ENCODE peak calls at places on chromosomes 3 and 15, in nine cellular contexts. Z is sigmoid colon; J is right atrium auricular region; C is effector memory CD4-positive, alpha-beta T cell; X is HepG2; K is CD8-positive, alpha-beta memory T cell; M is transverse colon; O is A549; Q is heart left ventricle. H is an unnamed sample.
A peak's percentile ranks its signal among the peaks of the same experiment; 100 is the strongest.

GRCh38 chr15:66459818-66460615 is 37.5 kb downstream of the SNAPC5 start:
- DNase-seq in Z (no peak), J (no peak), C (no peak), X (no peak), K (no peak), M (no peak), O (no peak), Q (no peak), H (no peak)

GRCh38 chr3:81764665-81765064 is 3.2 kb upstream of the GBE1 start:
- DNase-seq in Z (no peak), J (no peak), C (no peak), X (no peak), K (no peak), M (no peak), O (no peak), Q (peak; percentile 26), H (no peak)

GRCh38 chr15:59279023-59279422 is 72.4 kb downstream of the LDHAL6B start:
- DNase-seq in Z (no peak), J (no peak), C (no peak), X (peak; percentile 30), K (no peak), M (no peak), O (no peak), Q (no peak), H (no peak)

GRCh38 chr3:44114142-44114541 is 127.5 kb upstream of the TOPAZ1 start:
- DNase-seq in Z (no peak), J (no peak), C (peak; percentile 2), X (peak; percentile 13), K (peak; percentile 7), M (peak; percentile 65), O (no peak), Q (peak; percentile 41), H (peak; percentile 31)

GRCh38 chr3:34256021-34256420 is 457.6 kb downstream of the PDCD6IP start:
- DNase-seq in Z (no peak), J (no peak), C (no peak), X (no peak), K (no peak), M (no peak), O (no peak), Q (no peak), H (no peak)

GRCh38 chr3:60720696-60721228 is 530.5 kb downstream of the FHIT start:
- DNase-seq in Z (no peak), J (no peak), C (no peak), X (no peak), K (no peak), M (no peak), O (no peak), Q (no peak), H (no peak)

GRCh38 chr3:129650256-129650872 is 43.9 kb upstream of the PLXND1 start:
- DNase-seq in Z (peak; percentile 86), J (peak; percentile 86), C (peak; percentile 25), X (peak; percentile 48), K (peak; percentile 21), M (peak; percentile 69), O (peak; percentile 18), Q (peak; percentile 65), H (peak; percentile 63)

GRCh38 chr15:38440353-38441129 is 13.4 kb upstream of the FAM98B start:
- DNase-seq in Z (no peak), J (no peak), C (peak; percentile 35), X (peak; percentile 75), K (peak; percentile 58), M (peak; percentile 33), O (peak; percentile 6), Q (peak; percentile 28), H (peak; percentile 64)

GRCh38 chr15:53401503-53401902 is 358.0 kb downstream of the WDR72 start:
- DNase-seq in Z (no peak), J (no peak), C (no peak), X (no peak), K (no peak), M (no peak), O (no peak), Q (no peak), H (peak; percentile 2)

GRCh38 chr3:29463306-29463705 is 182.4 kb downstream of the RBMS3 start:
- DNase-seq in Z (no peak), J (no peak), C (no peak), X (no peak), K (no peak), M (no peak), O (no peak), Q (no peak), H (no peak)

GRCh38 chr3:130582457-130583155 is 65.6 kb downstream of the COL6A6 start:
- DNase-seq in Z (no peak), J (no peak), C (no peak), X (no peak), K (no peak), M (no peak), O (no peak), Q (no peak), H (no peak)

GRCh38 chr15:37517506-37517905 is 416.9 kb upstream of the TMCO5A start:
- DNase-seq in Z (no peak), J (no peak), C (no peak), X (no peak), K (no peak), M (no peak), O (no peak), Q (no peak), H (no peak)

GRCh38 chr3:150931710-150932109 is 26.5 kb upstream of the MINDY4B start:
- DNase-seq in Z (no peak), J (no peak), C (no peak), X (no peak), K (no peak), M (no peak), O (no peak), Q (no peak), H (no peak)

DNA sequence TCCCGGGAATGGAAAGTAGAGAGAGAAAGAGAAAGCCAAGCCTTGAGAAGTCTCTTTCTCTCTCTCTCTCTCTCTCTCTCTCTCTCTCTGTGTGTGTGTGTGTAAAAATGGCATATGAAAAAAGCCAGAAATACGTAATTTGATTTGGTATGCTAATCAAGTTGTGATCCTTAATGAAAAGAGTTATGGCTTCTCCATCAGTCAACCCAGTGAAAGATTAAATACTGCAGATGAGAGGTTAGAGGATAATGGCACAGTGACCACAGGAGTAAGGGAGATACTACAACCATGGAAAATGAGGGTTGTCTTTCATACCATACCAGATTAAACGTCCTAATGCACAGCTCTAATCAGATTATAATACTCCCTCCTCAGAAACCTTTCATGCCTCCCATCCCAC is 193.5 kb upstream of the SOX2 start:
- DNase-seq in Z (no peak), J (no peak), C (no peak), X (no peak), K (no peak), M (no peak), O (no peak), Q (no peak), H (no peak)
- H3K4me1 ChIP-seq in Z (no peaks in the 10 kb centered on the region), J (no peaks in the 10 kb centered on the region), C (no peaks in the 10 kb centered on the region), X (no peaks in the 10 kb centered on the region), K (no peaks in the 10 kb centered on the region), M (no peaks in the 10 kb centered on the region), O (no peaks in the 10 kb centered on the region), Q (no peaks in the 10 kb centered on the region), H (no peaks in the 10 kb centered on the region)

GRCh38 chr15:67840747-67841634 is 1.1 kb upstream of the RNU6-1 start:
- DNase-seq in Z (peak; percentile 75), J (peak; percentile 68), C (no peak), X (peak; percentile 50), K (no peak), M (peak; percentile 34), O (peak; percentile 86), Q (peak; percentile 49), H (peak; percentile 45)
- H3K4me1 ChIP-seq in Z (peaks cover 37% of the 10 kb centered on the region), J (peaks cover 22% of the 10 kb centered on the region), C (peaks cover 9% of the 10 kb centered on the region), X (peaks cover 77% of the 10 kb centered on the region), K (peaks cover 20% of the 10 kb centered on the region), M (peaks cover 21% of the 10 kb centered on the region), O (peaks cover 13% of the 10 kb centered on the region), Q (peaks cover 10% of the 10 kb centered on the region), H (peaks cover 2% of the 10 kb centered on the region)

GRCh38 chr3:53104762-53105161 is 25.5 kb downstream of the RFT1 start:
- DNase-seq in Z (no peak), J (no peak), C (no peak), X (no peak), K (no peak), M (no peak), O (no peak), Q (no peak), H (no peak)
- H3K4me1 ChIP-seq in Z (peaks cover 6% of the 10 kb centered on the region), J (no peaks in the 10 kb centered on the region), C (no peaks in the 10 kb centered on the region), X (peaks cover 8% of the 10 kb centered on the region), K (peaks cover 36% of the 10 kb centered on the region), M (no peaks in the 10 kb centered on the region), O (peaks cover 3% of the 10 kb centered on the region), Q (no peaks in the 10 kb centered on the region), H (no peaks in the 10 kb centered on the region)

GRCh38 chr3:131616719-131617118 is 113.9 kb upstream of the MRPL3 start:
- DNase-seq in Z (no peak), J (no peak), C (no peak), X (no peak), K (no peak), M (no peak), O (no peak), Q (no peak), H (no peak)

GRCh38 chr3:131622726-131623125 is 120.0 kb upstream of the MRPL3 start:
- DNase-seq in Z (no peak), J (no peak), C (no peak), X (no peak), K (no peak), M (no peak), O (no peak), Q (no peak), H (no peak)

GRCh38 chr3:131620977-131621376 is 118.2 kb upstream of the MRPL3 start:
- DNase-seq in Z (no peak), J (no peak), C (no peak), X (no peak), K (no peak), M (no peak), O (no peak), Q (no peak), H (no peak)

DNA sequence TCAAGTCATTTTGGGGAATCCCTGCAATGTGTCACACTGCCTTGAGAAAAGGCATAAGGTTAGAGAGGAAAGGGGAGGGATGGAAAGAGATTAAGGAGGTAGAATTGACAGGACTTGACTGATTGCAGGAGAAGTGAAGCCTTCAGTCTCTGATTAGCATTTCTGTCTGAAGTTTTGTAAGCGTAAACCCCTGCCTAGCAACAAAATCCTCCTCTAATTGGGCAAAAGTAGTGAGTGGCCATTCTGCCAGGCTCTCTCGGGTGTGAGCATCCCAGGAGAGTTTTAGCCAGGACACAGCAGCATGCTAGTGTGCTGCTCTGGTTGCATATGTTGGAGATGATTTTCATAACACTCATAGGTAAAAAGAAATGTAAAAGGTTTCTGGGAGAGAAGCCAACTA is 117.0 kb upstream of the MRPL3 start:
- DNase-seq in Z (no peak), J (no peak), C (no peak), X (no peak), K (no peak), M (no peak), O (no peak), Q (no peak), H (no peak)
- H3K4me1 ChIP-seq in Z (no peaks in the 10 kb centered on the region), J (no peaks in the 10 kb centered on the region), C (no peaks in the 10 kb centered on the region), X (no peaks in the 10 kb centered on the region), K (no peaks in the 10 kb centered on the region), M (no peaks in the 10 kb centered on the region), O (no peaks in the 10 kb centered on the region), Q (no peaks in the 10 kb centered on the region), H (no peaks in the 10 kb centered on the region)

DNA sequence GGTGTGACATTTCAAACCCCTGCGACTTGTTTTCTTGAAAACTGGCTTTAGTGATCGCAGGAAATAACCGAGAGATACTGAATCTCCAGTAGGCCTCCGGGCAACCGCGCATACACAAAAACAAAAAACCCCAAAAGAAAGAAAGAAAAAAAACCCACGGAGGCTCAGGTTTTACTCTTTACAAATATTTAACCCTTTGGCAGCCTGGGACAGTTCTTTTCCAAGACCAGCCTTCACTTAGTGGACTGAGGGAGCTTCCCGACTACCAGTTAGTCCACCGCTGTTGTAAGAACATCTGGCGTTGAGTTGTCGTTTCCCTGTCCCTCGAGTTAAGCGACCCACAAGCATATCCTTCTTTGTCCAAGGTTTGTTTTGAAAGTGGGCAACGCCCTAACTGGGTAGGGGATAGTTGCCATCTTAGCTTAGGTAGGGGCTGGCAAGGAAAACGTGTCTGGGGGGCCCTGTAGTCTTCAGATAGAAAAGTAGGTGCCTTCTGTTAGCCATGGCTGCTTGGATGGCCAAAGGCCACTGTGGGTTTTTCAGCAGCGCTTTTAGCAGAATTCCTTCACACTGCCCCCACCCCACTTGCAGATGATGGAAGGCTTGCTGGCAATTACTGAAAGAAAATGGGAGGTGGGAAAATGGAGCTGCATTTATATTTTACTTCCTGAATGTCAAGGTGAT is 6.9 kb downstream of the ISL2 start:
- DNase-seq in Z (no peak), J (no peak), C (no peak), X (no peak), K (no peak), M (no peak), O (no peak), Q (no peak), H (no peak)
- H3K4me1 ChIP-seq in Z (peaks cover 37% of the 10 kb centered on the region), J (peaks cover 59% of the 10 kb centered on the region), C (peaks cover 58% of the 10 kb centered on the region), X (peaks cover 26% of the 10 kb centered on the region), K (peaks cover 50% of the 10 kb centered on the region), M (peaks cover 66% of the 10 kb centered on the region), O (peaks cover 2% of the 10 kb centered on the region), Q (peaks cover 54% of the 10 kb centered on the region), H (peaks cover 19% of the 10 kb centered on the region)

H was measured in small intestine.